ENCODE peak calls at places on chromosomes 6 and 20, in eight cellular contexts. X, D, F, L, R, V, E and N are unnamed samples.

GRCh38 chr6:44263357-44264100 is 1.8 kb downstream of the NFKBIE start:
- DNase-seq in E (no peak), V (no peak), R (no peak), F (peak; percentile 64), D (no peak), X (no peak), L (no peak), N (no peak)

GRCh38 chr6:72620866-72621242 is 1.0 kb upstream of the KCNQ5 start:
- DNase-seq in X (no peak), L (peak; percentile 25), D (no peak), E (no peak), F (peak; percentile 14), R (no peak), V (no peak), N (no peak)

GRCh38 chr6:124961784-124962611 is at the start of gene RNF217:
- DNase-seq in F (peak; percentile 67), R (peak; percentile 62), V (no peak), L (peak; percentile 75), E (no peak), X (peak; percentile 35), D (peak; percentile 16), N (peak; percentile 80)

GRCh38 chr6:18667612-18668011 is 280.5 kb downstream of the RNF144B start:
- DNase-seq in F (no peak), R (no peak), D (no peak), E (no peak), L (no peak), X (no peak), V (no peak), N (no peak)

GRCh38 chr6:87730310-87730709 is 28.3 kb upstream of the AKIRIN2 start:
- DNase-seq in D (no peak), V (no peak), L (peak; percentile 29), F (no peak), E (no peak), R (no peak), X (no peak), N (no peak)

GRCh38 chr6:34352305-34352937 is 40.0 kb downstream of the NUDT3 start:
- DNase-seq in F (no peak), L (no peak), V (no peak), D (no peak), R (no peak), X (no peak), E (no peak), N (no peak)

GRCh38 chr6:31822038-31822821 is 5.3 kb upstream of the HSPA1B start:
- DNase-seq in R (peak; percentile 81), X (peak; percentile 83), E (no peak), D (no peak), F (peak; percentile 92), L (peak; percentile 77), V (peak; percentile 32), N (peak; percentile 82)

GRCh38 chr6:16337280-16337975 is 99.0 kb downstream of the GMPR start:
- DNase-seq in R (no peak), V (no peak), F (peak; percentile 56), X (peak; percentile 78), E (peak; percentile 75), D (no peak), L (peak; percentile 70), N (no peak)

GRCh38 chr6:119445666-119446622 is 96.4 kb upstream of the MAN1A1 start:
- DNase-seq in L (peak; percentile 92), F (no peak), X (no peak), E (peak; percentile 74), R (no peak), D (no peak), V (no peak), N (peak; percentile 12)

GRCh38 chr6:146289816-146290588 is 253.6 kb upstream of the RAB32 start:
- DNase-seq in V (no peak), D (no peak), X (no peak), F (no peak), E (peak; percentile 39), L (peak; percentile 81), R (no peak), N (no peak)

GRCh38 chr20:32810941-32811340 is 8.8 kb upstream of the MAPRE1 start:
- DNase-seq in D (no peak), X (no peak), E (no peak), V (no peak), R (no peak), F (no peak), L (no peak), N (no peak)

GRCh38 chr6:1593286-1593957 is 16.3 kb upstream of the FOXC1 start:
- DNase-seq in F (peak; percentile 10), R (no peak), D (no peak), L (no peak), X (no peak), E (no peak), V (no peak), N (no peak)

GRCh38 chr6:7136859-7137334 is 29.1 kb downstream of the RREB1 start:
- DNase-seq in V (no peak), R (no peak), L (no peak), F (peak; percentile 28), D (no peak), E (no peak), X (no peak), N (no peak)

GRCh38 chr20:41137412-41138216 is at the start of gene PLCG1:
- DNase-seq in L (peak; percentile 77), V (peak; percentile 58), D (peak; percentile 78), X (peak; percentile 38), F (peak; percentile 76), E (peak; percentile 37), R (peak; percentile 83), N (peak; percentile 90)

GRCh38 chr6:4883298-4883697 is 107.1 kb downstream of the CDYL start:
- DNase-seq in E (no peak), V (no peak), D (no peak), X (no peak), F (peak; percentile 59), R (no peak), L (no peak), N (no peak)